ENCODE peak calls at places on chromosomes 2 and 18, in five cellular contexts. L is Peyer's patch; G is astrocyte of the spinal cord; I is CD8-positive, alpha-beta memory T cell; W is cardiac fibroblast. F is an unnamed sample.

GRCh38 chr2:43090317-43090716 is 136.1 kb downstream of the ZFP36L2 start:
- DNase-seq in I (no peak), G (no peak), L (no peak), W (no peak), F (no peak)

GRCh38 chr2:17195016-17195415 is 323.2 kb downstream of the RAD51AP2 start:
- DNase-seq in W (no peak), I (no peak), G (peak; percentile 16), L (no peak), F (no peak)

GRCh38 chr18:41818381-41819355 is 136.4 kb upstream of the PIK3C3 start:
- DNase-seq in I (no peak), G (no peak), W (no peak), L (no peak), F (no peak)

GRCh38 chr2:10520154-10520553 is 72.0 kb upstream of the ODC1 start:
- DNase-seq in G (no peak), I (no peak), L (no peak), W (no peak), F (no peak)

GRCh38 chr2:154697422-154698237 is 865 bp upstream of the KCNJ3 start:
- DNase-seq in L (no peak), I (no peak), W (no peak), G (no peak), F (no peak)

GRCh38 chr18:32998285-32998684 is 225.5 kb upstream of the KLHL14 start:
- DNase-seq in W (no peak), I (no peak), G (no peak), L (no peak), F (no peak)

GRCh38 chr2:127347734-127348392 is 39.9 kb downstream of the MAP3K2 start:
- DNase-seq in W (no peak), L (no peak), G (no peak), I (no peak), F (no peak)

GRCh38 chr2:44126106-44126797 is 42.4 kb upstream of the PPM1B start:
- DNase-seq in G (no peak), L (no peak), W (no peak), I (no peak), F (no peak)

GRCh38 chr2:1993711-1994682 is 249.7 kb upstream of the PXDN start:
- DNase-seq in W (peak; percentile 40), I (no peak), L (no peak), G (peak; percentile 95), F (no peak)

GRCh38 chr2:210198326-210198725 is 26.9 kb downstream of the ACADL start:
- DNase-seq in L (no peak), I (no peak), G (peak; percentile 46), W (peak; percentile 24), F (no peak)

GRCh38 chr2:127695491-127696472 is 5.5 kb upstream of the SFT2D3 start:
- DNase-seq in W (peak; percentile 61), I (peak; percentile 44), G (peak; percentile 14), L (peak; percentile 72), F (peak; percentile 15)

GRCh38 chr18:7122376-7122775 is 4.8 kb upstream of the LAMA1 start:
- DNase-seq in W (no peak), G (no peak), I (no peak), L (no peak), F (no peak)

GRCh38 chr2:10517351-10518043 is 69.4 kb upstream of the ODC1 start:
- DNase-seq in I (no peak), G (no peak), L (no peak), W (no peak), F (no peak)

GRCh38 chr2:215693269-215693998 is 257.6 kb upstream of the FN1 start:
- DNase-seq in W (peak; percentile 88), G (peak; percentile 94), I (no peak), L (no peak), F (no peak)

GRCh38 chr18:76476665-76477561 is 18.1 kb downstream of the ZNF516 start:
- DNase-seq in L (no peak), W (peak; percentile 90), G (peak; percentile 93), I (no peak), F (no peak)
- H3K4me3 ChIP-seq in L (peak overlapping the region; percentile 35), W (peak overlapping the region; percentile 35), G (peak overlapping the region; percentile 37), I (no peak overlapping the region), F (no peak overlapping the region)

GRCh38 chr2:174023591-174024523 is 58.7 kb upstream of the SP3 start:
- DNase-seq in L (no peak), I (no peak), G (peak; percentile 94), W (peak; percentile 95), F (no peak)

GRCh38 chr2:174024524-174025270 is 59.5 kb upstream of the SP3 start:
- DNase-seq in G (peak; percentile 90), I (no peak), L (peak; percentile 29), W (peak; percentile 90), F (no peak)

GRCh38 chr2:174027956-174028355 is 62.8 kb upstream of the SP3 start:
- DNase-seq in W (no peak), I (no peak), L (no peak), G (no peak), F (no peak)

GRCh38 chr2:174026122-174026845 is 61.1 kb upstream of the SP3 start:
- DNase-seq in W (peak; percentile 87), G (peak; percentile 69), I (no peak), L (no peak), F (no peak)

GRCh38 chr2:174025271-174026121 is 60.3 kb upstream of the SP3 start:
- DNase-seq in W (peak; percentile 97), L (peak; percentile 24), I (no peak), G (peak; percentile 86), F (no peak)
- H3K4me3 ChIP-seq in W (no peak overlapping the region), L (no peak overlapping the region), I (no peak overlapping the region), G (no peak overlapping the region), F (no peak overlapping the region)

DNA sequence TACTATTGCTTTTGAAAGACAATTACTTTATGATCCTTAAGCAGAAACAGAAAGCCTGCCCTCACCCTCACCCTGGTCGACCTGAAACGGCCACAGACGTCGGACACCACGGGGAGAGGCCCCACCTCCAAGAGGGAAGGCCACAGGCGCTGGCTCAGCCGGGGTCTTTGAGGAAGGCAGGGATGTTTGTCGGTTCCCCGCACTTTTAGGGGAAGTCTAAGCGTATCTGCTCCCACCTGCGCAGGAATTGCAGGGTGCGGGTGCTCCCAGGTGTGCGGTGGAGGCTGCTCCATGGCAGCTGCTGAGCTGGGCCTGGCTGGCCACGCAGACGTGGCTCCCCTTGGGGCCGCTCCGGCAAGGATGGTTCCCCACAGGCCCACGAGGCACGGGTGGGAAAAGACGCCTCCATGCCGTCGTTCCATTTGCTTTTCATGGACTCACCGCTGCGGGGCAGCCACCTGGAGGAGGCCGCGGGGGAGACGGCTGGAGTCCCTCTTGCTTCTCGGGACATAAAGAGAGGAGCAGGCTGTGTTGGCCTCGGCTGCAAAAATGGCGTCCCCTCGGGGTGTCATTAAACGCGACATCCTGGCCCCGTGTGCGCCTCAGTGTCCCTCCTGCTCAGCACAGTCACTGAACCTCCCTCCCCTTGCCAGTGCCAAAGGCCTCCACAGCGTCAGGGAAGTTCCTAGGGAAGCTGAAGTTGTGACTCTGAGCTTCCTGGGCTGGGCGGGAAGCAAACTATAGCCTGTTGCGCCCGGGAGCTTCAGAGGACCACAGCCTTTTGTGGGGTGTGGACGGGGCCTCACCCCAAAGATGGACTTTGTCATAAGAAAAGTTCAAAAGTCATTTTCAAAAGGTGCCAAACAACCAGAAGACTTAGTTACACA is 63.4 kb downstream of the NFATC1 start:
- DNase-seq in L (no peak), I (no peak), W (no peak), G (no peak), F (no peak)
- H3K4me3 ChIP-seq in L (no peak overlapping the region), I (no peak overlapping the region), W (no peak overlapping the region), G (no peak overlapping the region), F (no peak overlapping the region)

DNA sequence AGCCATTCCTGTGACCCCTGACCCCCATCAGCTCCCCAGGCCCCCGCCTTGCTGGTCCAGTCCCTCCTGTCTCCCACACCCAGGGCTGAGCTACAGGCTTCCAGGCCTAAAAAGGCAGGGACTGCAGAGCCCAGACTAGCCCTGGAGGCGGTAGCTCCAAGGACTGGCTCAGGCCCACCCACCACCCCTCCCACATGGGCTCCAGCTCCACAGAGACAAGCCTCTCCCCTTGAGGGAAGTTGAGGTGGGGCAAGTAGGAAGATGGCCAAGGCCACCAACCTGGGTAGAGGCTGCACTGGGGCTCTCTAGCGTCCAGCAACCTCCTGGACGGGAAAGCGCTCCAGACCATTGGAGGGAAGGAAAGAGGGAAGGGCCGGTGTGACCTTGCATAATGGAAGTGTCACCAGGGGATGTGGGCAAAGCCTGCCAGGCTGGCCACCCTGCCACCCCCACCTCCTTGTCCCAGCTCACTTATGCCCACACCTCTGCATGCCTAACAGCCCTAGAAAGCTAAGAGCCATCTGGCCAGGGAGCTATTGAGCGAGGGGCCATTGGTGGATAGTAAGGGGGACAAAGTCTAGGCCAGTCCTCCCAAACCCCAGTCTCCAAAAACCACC is 63.1 kb downstream of the TNS1 start:
- DNase-seq in W (no peak), G (no peak), I (no peak), L (no peak), F (no peak)
- H3K4me3 ChIP-seq in W (no peak overlapping the region), G (no peak overlapping the region), I (no peak overlapping the region), L (peak overlapping the region; percentile 26), F (no peak overlapping the region)

GRCh38 chr18:48834421-48835011 is 116.2 kb downstream of the SMAD7 start:
- DNase-seq in W (peak; percentile 93), G (peak; percentile 93), L (peak; percentile 79), I (peak; percentile 69), F (peak; percentile 74)
- H3K4me3 ChIP-seq in W (no peak overlapping the region), G (peak overlapping the region; percentile 8), L (peak overlapping the region; percentile 28), I (peak overlapping the region; percentile 54), F (peak overlapping the region; percentile 27)

DNA sequence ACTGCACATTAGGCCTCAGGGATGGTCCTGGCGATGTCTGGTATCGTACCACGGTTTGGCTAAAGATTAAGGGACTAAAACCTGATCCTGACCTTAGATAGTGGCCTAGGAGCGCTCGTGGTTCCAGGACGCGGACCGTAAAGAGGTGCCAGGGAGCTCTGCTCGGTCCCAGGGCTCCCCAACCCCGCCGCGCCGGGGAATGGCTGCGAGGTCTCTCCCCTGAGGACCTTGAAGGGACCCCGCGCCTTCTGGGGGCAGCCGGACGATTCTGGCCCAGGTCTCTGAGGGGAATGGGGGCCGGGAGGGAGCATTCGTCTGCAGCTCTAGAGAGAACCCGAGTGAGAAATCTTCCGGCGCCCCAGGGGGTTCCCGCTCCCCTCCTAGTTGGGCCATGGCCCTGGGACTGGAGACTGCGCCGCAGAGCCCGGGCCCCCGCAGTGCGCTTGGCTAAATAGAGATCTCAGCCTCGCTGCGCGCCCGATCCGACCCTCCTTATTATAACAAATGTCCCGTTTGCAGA is 1.8 kb downstream of the PAX8 start:
- DNase-seq in W (no peak), I (no peak), G (no peak), L (no peak), F (no peak)
- H3K4me3 ChIP-seq in W (no peak overlapping the region), I (no peak overlapping the region), G (no peak overlapping the region), L (no peak overlapping the region), F (peak overlapping the region; percentile 16)

F was measured in effector memory CD4-positive, alpha-beta T cell.